ENCODE peak calls at places on chromosome X, in ten cellular contexts. One of them, this sample, is unnamed.
A peak's percentile ranks its signal among the peaks of the same experiment; 100 is the strongest.

GRCh38 chrX:70196961-70197805 is 19.9 kb downstream of the DGAT2L6 start:
- DNase-seq in COR-L47: peak; percentile 44
- DNase-seq in HT1080: peak; percentile 53
- DNase-seq in bronchial epithelial cell: peak; percentile 62
- DNase-seq in GM12865: peak; percentile 67
- DNase-seq in astrocyte of the spinal cord: peak; percentile 51
- DNase-seq in fibroblast of mammary gland: peak; percentile 69
- DNase-seq in body of pancreas: peak; percentile 66
- DNase-seq in HFF-Myc: no peak
- DNase-seq in brain microvascular endothelial cell: peak; percentile 32
- DNase-seq in this sample: peak; percentile 54

GRCh38 chrX:153459976-153460375 is 10.4 kb downstream of the HAUS7 start:
- DNase-seq in bronchial epithelial cell: peak; percentile 15
- DNase-seq in GM12865: no peak
- DNase-seq in HT1080: no peak
- DNase-seq in body of pancreas: no peak
- DNase-seq in HFF-Myc: no peak
- DNase-seq in astrocyte of the spinal cord: peak; percentile 62
- DNase-seq in brain microvascular endothelial cell: peak; percentile 50
- DNase-seq in COR-L47: no peak
- DNase-seq in fibroblast of mammary gland: peak; percentile 12
- DNase-seq in this sample: peak; percentile 82

GRCh38 chrX:13340182-13340791 is 20.4 kb upstream of the ATXN3L start:
- DNase-seq in brain microvascular endothelial cell: no peak
- DNase-seq in GM12865: no peak
- DNase-seq in HT1080: no peak
- DNase-seq in body of pancreas: no peak
- DNase-seq in bronchial epithelial cell: no peak
- DNase-seq in HFF-Myc: no peak
- DNase-seq in astrocyte of the spinal cord: no peak
- DNase-seq in fibroblast of mammary gland: no peak
- DNase-seq in COR-L47: no peak
- DNase-seq in this sample: peak; percentile 10

GRCh38 chrX:9293051-9293496 is 171.8 kb upstream of the TBL1X start:
- DNase-seq in brain microvascular endothelial cell: no peak
- DNase-seq in HFF-Myc: no peak
- DNase-seq in bronchial epithelial cell: no peak
- DNase-seq in astrocyte of the spinal cord: no peak
- DNase-seq in HT1080: no peak
- DNase-seq in GM12865: no peak
- DNase-seq in COR-L47: no peak
- DNase-seq in fibroblast of mammary gland: no peak
- DNase-seq in body of pancreas: no peak
- DNase-seq in this sample: peak; percentile 16

GRCh38 chrX:19990225-19990518 is 689 bp downstream of the BCLAF3 start:
- DNase-seq in GM12865: no peak
- DNase-seq in HT1080: peak; percentile 0
- DNase-seq in COR-L47: no peak
- DNase-seq in fibroblast of mammary gland: no peak
- DNase-seq in brain microvascular endothelial cell: no peak
- DNase-seq in body of pancreas: no peak
- DNase-seq in bronchial epithelial cell: peak; percentile 2
- DNase-seq in astrocyte of the spinal cord: no peak
- DNase-seq in HFF-Myc: no peak
- DNase-seq in this sample: peak; percentile 6

GRCh38 chrX:9765737-9766098 is at the start of gene GPR143:
- DNase-seq in bronchial epithelial cell: no peak
- DNase-seq in GM12865: no peak
- DNase-seq in brain microvascular endothelial cell: no peak
- DNase-seq in HFF-Myc: no peak
- DNase-seq in COR-L47: no peak
- DNase-seq in HT1080: no peak
- DNase-seq in astrocyte of the spinal cord: no peak
- DNase-seq in fibroblast of mammary gland: no peak
- DNase-seq in body of pancreas: no peak
- DNase-seq in this sample: no peak

GRCh38 chrX:134580947-134581346 is 77.3 kb downstream of the PLAC1 start:
- DNase-seq in fibroblast of mammary gland: peak; percentile 11
- DNase-seq in COR-L47: no peak
- DNase-seq in GM12865: no peak
- DNase-seq in brain microvascular endothelial cell: no peak
- DNase-seq in HT1080: no peak
- DNase-seq in body of pancreas: no peak
- DNase-seq in bronchial epithelial cell: no peak
- DNase-seq in HFF-Myc: no peak
- DNase-seq in astrocyte of the spinal cord: no peak
- DNase-seq in this sample: no peak

GRCh38 chrX:19089555-19090040 is 32.7 kb downstream of the ADGRG2 start:
- DNase-seq in fibroblast of mammary gland: no peak
- DNase-seq in GM12865: no peak
- DNase-seq in HFF-Myc: no peak
- DNase-seq in body of pancreas: no peak
- DNase-seq in brain microvascular endothelial cell: no peak
- DNase-seq in HT1080: no peak
- DNase-seq in astrocyte of the spinal cord: no peak
- DNase-seq in COR-L47: no peak
- DNase-seq in bronchial epithelial cell: no peak
- DNase-seq in this sample: no peak

GRCh38 chrX:54043696-54044125 is 562 bp downstream of the PHF8 start:
- DNase-seq in brain microvascular endothelial cell: no peak
- DNase-seq in fibroblast of mammary gland: peak; percentile 17
- DNase-seq in bronchial epithelial cell: peak; percentile 7
- DNase-seq in body of pancreas: peak; percentile 46
- DNase-seq in astrocyte of the spinal cord: no peak
- DNase-seq in HFF-Myc: no peak
- DNase-seq in HT1080: no peak
- DNase-seq in GM12865: peak; percentile 48
- DNase-seq in COR-L47: no peak
- DNase-seq in this sample: no peak

GRCh38 chrX:102808336-102808735 is 87.8 kb downstream of the GPRASP3 start:
- DNase-seq in HFF-Myc: no peak
- DNase-seq in brain microvascular endothelial cell: no peak
- DNase-seq in COR-L47: no peak
- DNase-seq in bronchial epithelial cell: peak; percentile 28
- DNase-seq in body of pancreas: no peak
- DNase-seq in GM12865: no peak
- DNase-seq in astrocyte of the spinal cord: no peak
- DNase-seq in HT1080: peak; percentile 33
- DNase-seq in fibroblast of mammary gland: peak; percentile 76
- DNase-seq in this sample: no peak

GRCh38 chrX:12245650-12246645 is 107.7 kb downstream of the FRMPD4 start:
- DNase-seq in body of pancreas: no peak
- DNase-seq in HT1080: peak; percentile 66
- DNase-seq in brain microvascular endothelial cell: peak; percentile 73
- DNase-seq in GM12865: no peak
- DNase-seq in fibroblast of mammary gland: peak; percentile 91
- DNase-seq in HFF-Myc: no peak
- DNase-seq in COR-L47: no peak
- DNase-seq in bronchial epithelial cell: no peak
- DNase-seq in astrocyte of the spinal cord: peak; percentile 73
- DNase-seq in this sample: peak; percentile 36

GRCh38 chrX:134146493-134146892 is 90.5 kb upstream of the CCDC160 start:
- DNase-seq in astrocyte of the spinal cord: no peak
- DNase-seq in COR-L47: no peak
- DNase-seq in bronchial epithelial cell: no peak
- DNase-seq in HFF-Myc: no peak
- DNase-seq in HT1080: no peak
- DNase-seq in GM12865: no peak
- DNase-seq in fibroblast of mammary gland: no peak
- DNase-seq in brain microvascular endothelial cell: no peak
- DNase-seq in body of pancreas: no peak
- DNase-seq in this sample: no peak

GRCh38 chrX:8673211-8673610 is 58.7 kb downstream of the ANOS1 start:
- DNase-seq in body of pancreas: no peak
- DNase-seq in brain microvascular endothelial cell: no peak
- DNase-seq in bronchial epithelial cell: no peak
- DNase-seq in GM12865: no peak
- DNase-seq in HFF-Myc: no peak
- DNase-seq in fibroblast of mammary gland: peak; percentile 8
- DNase-seq in HT1080: no peak
- DNase-seq in astrocyte of the spinal cord: peak; percentile 42
- DNase-seq in COR-L47: no peak
- DNase-seq in this sample: peak; percentile 67

GRCh38 chrX:109440475-109440874 is 41.4 kb downstream of the GUCY2F start:
- DNase-seq in HT1080: no peak
- DNase-seq in GM12865: peak; percentile 26
- DNase-seq in HFF-Myc: no peak
- DNase-seq in COR-L47: no peak
- DNase-seq in astrocyte of the spinal cord: peak; percentile 56
- DNase-seq in body of pancreas: no peak
- DNase-seq in bronchial epithelial cell: no peak
- DNase-seq in fibroblast of mammary gland: no peak
- DNase-seq in brain microvascular endothelial cell: no peak
- DNase-seq in this sample: no peak

GRCh38 chrX:46376246-46376885 is 168.9 kb downstream of the ZNF674 start:
- DNase-seq in astrocyte of the spinal cord: peak; percentile 76
- DNase-seq in COR-L47: peak; percentile 22
- DNase-seq in bronchial epithelial cell: peak; percentile 58
- DNase-seq in body of pancreas: no peak
- DNase-seq in GM12865: peak; percentile 26
- DNase-seq in HFF-Myc: peak; percentile 12
- DNase-seq in HT1080: peak; percentile 67
- DNase-seq in brain microvascular endothelial cell: peak; percentile 56
- DNase-seq in fibroblast of mammary gland: peak; percentile 67
- DNase-seq in this sample: peak; percentile 77

GRCh38 chrX:43349363-43349762 is 306.7 kb upstream of the MAOA start:
- DNase-seq in HFF-Myc: no peak
- DNase-seq in bronchial epithelial cell: peak; percentile 51
- DNase-seq in COR-L47: no peak
- DNase-seq in brain microvascular endothelial cell: peak; percentile 11
- DNase-seq in body of pancreas: peak; percentile 58
- DNase-seq in astrocyte of the spinal cord: peak; percentile 5
- DNase-seq in HT1080: peak; percentile 16
- DNase-seq in fibroblast of mammary gland: peak; percentile 41
- DNase-seq in GM12865: peak; percentile 65
- DNase-seq in this sample: peak; percentile 18

This sample was measured in astrocyte of the hippocampus.